ENCODE peak calls at places on chromosomes 12 and 14, in five cellular contexts. E, F, X, Q and J are unnamed samples.

GRCh38 chr12:72207756-72208155 is 64.4 kb upstream of the TRHDE start:
- DNase-seq in Q (no peak), X (no peak), F (no peak), E (no peak), J (no peak)

GRCh38 chr14:21039059-21039422 is 3.1 kb upstream of the RNASE7 start:
- DNase-seq in F (peak; percentile 89), E (peak; percentile 90), Q (peak; percentile 12), X (no peak), J (no peak)

GRCh38 chr14:72643317-72643801 is 250.5 kb downstream of the DPF3 start:
- DNase-seq in Q (no peak), E (peak; percentile 46), F (peak; percentile 96), X (peak; percentile 96), J (no peak)

GRCh38 chr12:108104657-108105056 is 24.4 kb upstream of the WSCD2 start:
- DNase-seq in F (no peak), X (no peak), E (no peak), Q (no peak), J (no peak)

GRCh38 chr12:118061876-118062791 is 1.2 kb upstream of the WSB2 start:
- DNase-seq in X (no peak), E (no peak), F (peak; percentile 67), Q (no peak), J (no peak)

GRCh38 chr12:131397493-131398181 is 313.3 kb upstream of the SFSWAP start:
- DNase-seq in F (no peak), E (no peak), Q (no peak), X (no peak), J (no peak)

GRCh38 chr12:14619731-14620501 is 52.2 kb upstream of the PLBD1 start:
- DNase-seq in Q (no peak), X (no peak), F (no peak), E (no peak), J (no peak)

GRCh38 chr12:2215709-2216560 is 163.1 kb downstream of the CACNA1C start:
- DNase-seq in F (peak; percentile 34), Q (no peak), E (no peak), X (no peak), J (no peak)

GRCh38 chr12:29691146-29691854 is 92.4 kb downstream of the TMTC1 start:
- DNase-seq in E (no peak), Q (no peak), F (no peak), X (no peak), J (no peak)

GRCh38 chr12:132194556-132194955 is 50.3 kb downstream of the NOC4L start:
- DNase-seq in Q (no peak), F (no peak), E (no peak), X (no peak), J (no peak)

GRCh38 chr12:68910128-68910527 is 22.8 kb downstream of the CPM start:
- DNase-seq in X (no peak), Q (no peak), F (no peak), E (no peak), J (no peak)

GRCh38 chr12:52183544-52183910 is 8.3 kb downstream of the KRT80 start:
- DNase-seq in F (no peak), X (no peak), Q (no peak), E (no peak), J (no peak)